ENCODE peak calls at places on chromosome 19, in seven cellular contexts. P is amniotic stem cell; Y is fibroblast of gingiva; A is stimulated activated CD4-positive, alpha-beta T cell treated with anti-CD3 and anti-CD28 coated beads, Interleukin-12 subunit alpha, Interleukin-12 subunit beta, amount 100 ng/mL, for 24 hours; X is MCF 10A; K is fibroblast of lung; L is HT1080. W is an unnamed sample.

GRCh38 chr19:7673995-7674667 is 2.8 kb upstream of the MCEMP1 start:
- DNase-seq in K (peak; percentile 38), P (no peak), L (peak; percentile 50), X (peak; percentile 76), Y (peak; percentile 88), A (no peak), W (peak; percentile 40)

GRCh38 chr19:33758541-33759013 is 38.1 kb upstream of the KCTD15 start:
- DNase-seq in P (no peak), K (peak; percentile 25), L (peak; percentile 15), Y (no peak), X (peak; percentile 10), A (no peak), W (peak; percentile 83)

GRCh38 chr19:53810891-53811290 is 13.2 kb downstream of the NLRP12 start:
- DNase-seq in K (no peak), P (no peak), X (no peak), Y (no peak), A (no peak), L (no peak), W (no peak)

GRCh38 chr19:15810335-15810734 is 5.1 kb downstream of the OR10H1 start:
- DNase-seq in X (peak; percentile 25), A (no peak), L (peak; percentile 17), Y (no peak), K (no peak), P (no peak), W (peak; percentile 75)

GRCh38 chr19:35006342-35006998 is 6.3 kb downstream of the GRAMD1A start:
- DNase-seq in P (no peak), Y (no peak), K (peak; percentile 90), X (peak; percentile 30), A (no peak), L (peak; percentile 67), W (no peak)

GRCh38 chr19:38679839-38680238 is 32.4 kb downstream of the ACTN4 start:
- DNase-seq in X (no peak), L (peak; percentile 47), A (no peak), K (peak; percentile 67), P (no peak), Y (peak; percentile 21), W (peak; percentile 73)

GRCh38 chr19:44548736-44549135 is 19.3 kb upstream of the CEACAM20 start:
- DNase-seq in Y (no peak), K (peak; percentile 72), L (peak; percentile 58), P (no peak), A (no peak), X (no peak), W (peak; percentile 98)

GRCh38 chr19:10864538-10864899 is 6.8 kb upstream of the CARM1 start:
- DNase-seq in Y (peak; percentile 61), P (peak; percentile 59), K (peak; percentile 57), L (peak; percentile 61), A (peak; percentile 86), X (peak; percentile 85), W (peak; percentile 73)

GRCh38 chr19:42023121-42023942 is 29.3 kb upstream of the ATP1A3 start:
- DNase-seq in K (peak; percentile 11), A (no peak), P (no peak), X (peak; percentile 35), L (peak; percentile 41), Y (no peak), W (peak; percentile 20)

GRCh38 chr19:41595890-41596280 is 19.9 kb downstream of the CEACAM21 start:
- DNase-seq in P (no peak), Y (no peak), K (no peak), X (no peak), L (no peak), A (no peak), W (no peak)

GRCh38 chr19:11767633-11768133 is 883 bp downstream of the ZNF441 start:
- DNase-seq in Y (peak; percentile 29), P (no peak), K (peak; percentile 32), X (peak; percentile 14), A (peak; percentile 22), L (peak; percentile 5), W (peak; percentile 51)

GRCh38 chr19:6076675-6077463 is 33.4 kb downstream of the RFX2 start:
- DNase-seq in A (no peak), L (no peak), Y (peak; percentile 97), P (peak; percentile 56), X (peak; percentile 82), K (peak; percentile 94), W (peak; percentile 93)

GRCh38 chr19:18431351-18432197 is 6.4 kb downstream of the ISYNA1 start:
- DNase-seq in L (no peak), K (no peak), P (no peak), X (no peak), A (no peak), Y (no peak), W (no peak)

GRCh38 chr19:1169921-1170885 is 3.9 kb downstream of the SBNO2 start:
- DNase-seq in Y (peak; percentile 54), L (no peak), P (no peak), X (peak; percentile 93), K (peak; percentile 70), A (no peak), W (peak; percentile 85)

GRCh38 chr19:23345838-23346237 is 49.4 kb downstream of the ZNF91 start:
- DNase-seq in P (no peak), X (no peak), K (no peak), Y (no peak), L (no peak), A (no peak), W (no peak)

GRCh38 chr19:30565680-30566079 is 193.5 kb downstream of the ZNF536 start:
- DNase-seq in P (no peak), X (no peak), L (no peak), Y (no peak), K (no peak), A (no peak), W (no peak)

GRCh38 chr19:2612619-2613249 is 89.8 kb downstream of the GNG7 start:
- DNase-seq in K (no peak), P (no peak), Y (no peak), X (no peak), L (no peak), A (no peak), W (no peak)

GRCh38 chr19:2188708-2189385 is 25.1 kb downstream of the DOT1L start:
- DNase-seq in X (no peak), A (peak; percentile 16), K (no peak), P (no peak), L (no peak), Y (peak; percentile 15), W (no peak)